ENCODE peak calls at places on chromosomes 2 and 18, in ten cellular contexts. One of them, this sample, is unnamed.

GRCh38 chr2:239621611-239622010 is 220.8 kb upstream of the HDAC4 start:
- DNase-seq in fibroblast of lung: no peak
- DNase-seq in mammary epithelial cell: no peak
- DNase-seq in neuronal stem cell: no peak
- DNase-seq in SK-N-MC: no peak
- DNase-seq in astrocyte: no peak
- DNase-seq in mesendoderm: no peak
- DNase-seq in Karpas-422: no peak
- DNase-seq in IMR-90: no peak
- DNase-seq in endodermal cell: peak; percentile 22
- DNase-seq in this sample: no peak

GRCh38 chr2:108613261-108614042 is 79.2 kb downstream of the LIMS1 start:
- DNase-seq in fibroblast of lung: no peak
- DNase-seq in mammary epithelial cell: no peak
- DNase-seq in neuronal stem cell: no peak
- DNase-seq in SK-N-MC: no peak
- DNase-seq in astrocyte: no peak
- DNase-seq in mesendoderm: no peak
- DNase-seq in Karpas-422: no peak
- DNase-seq in IMR-90: peak; percentile 47
- DNase-seq in endodermal cell: no peak
- DNase-seq in this sample: no peak

GRCh38 chr2:70214958-70215357 is 24.1 kb upstream of the C2orf42 start:
- DNase-seq in fibroblast of lung: peak; percentile 80
- DNase-seq in mammary epithelial cell: no peak
- DNase-seq in neuronal stem cell: no peak
- DNase-seq in SK-N-MC: no peak
- DNase-seq in astrocyte: peak; percentile 72
- DNase-seq in mesendoderm: no peak
- DNase-seq in Karpas-422: no peak
- DNase-seq in IMR-90: peak; percentile 96
- DNase-seq in endodermal cell: no peak
- DNase-seq in this sample: peak; percentile 75

GRCh38 chr2:196247114-196247978 is 76.0 kb upstream of the STK17B start:
- DNase-seq in fibroblast of lung: no peak
- DNase-seq in mammary epithelial cell: no peak
- DNase-seq in neuronal stem cell: no peak
- DNase-seq in SK-N-MC: no peak
- DNase-seq in astrocyte: no peak
- DNase-seq in mesendoderm: no peak
- DNase-seq in Karpas-422: no peak
- DNase-seq in IMR-90: no peak
- DNase-seq in endodermal cell: no peak
- DNase-seq in this sample: peak; percentile 63

GRCh38 chr2:26506279-26506678 is 28.4 kb upstream of the OTOF start:
- DNase-seq in fibroblast of lung: no peak
- DNase-seq in mammary epithelial cell: no peak
- DNase-seq in neuronal stem cell: no peak
- DNase-seq in SK-N-MC: no peak
- DNase-seq in astrocyte: no peak
- DNase-seq in mesendoderm: no peak
- DNase-seq in Karpas-422: no peak
- DNase-seq in IMR-90: no peak
- DNase-seq in endodermal cell: no peak
- DNase-seq in this sample: no peak

GRCh38 chr2:46503686-46504085 is 24.3 kb downstream of the TMEM247 start:
- DNase-seq in fibroblast of lung: no peak
- DNase-seq in mammary epithelial cell: no peak
- DNase-seq in neuronal stem cell: no peak
- DNase-seq in SK-N-MC: no peak
- DNase-seq in astrocyte: no peak
- DNase-seq in mesendoderm: no peak
- DNase-seq in Karpas-422: no peak
- DNase-seq in IMR-90: no peak
- DNase-seq in endodermal cell: no peak
- DNase-seq in this sample: no peak

GRCh38 chr2:64262068-64262467 is 117.8 kb upstream of the PELI1 start:
- DNase-seq in fibroblast of lung: no peak
- DNase-seq in mammary epithelial cell: no peak
- DNase-seq in neuronal stem cell: no peak
- DNase-seq in SK-N-MC: no peak
- DNase-seq in astrocyte: no peak
- DNase-seq in mesendoderm: no peak
- DNase-seq in Karpas-422: no peak
- DNase-seq in IMR-90: no peak
- DNase-seq in endodermal cell: peak; percentile 51
- DNase-seq in this sample: no peak

GRCh38 chr2:32810909-32811495 is 135.8 kb upstream of the LTBP1 start:
- DNase-seq in fibroblast of lung: peak; percentile 44
- DNase-seq in mammary epithelial cell: no peak
- DNase-seq in neuronal stem cell: no peak
- DNase-seq in SK-N-MC: no peak
- DNase-seq in astrocyte: peak; percentile 20
- DNase-seq in mesendoderm: no peak
- DNase-seq in Karpas-422: no peak
- DNase-seq in IMR-90: no peak
- DNase-seq in endodermal cell: no peak
- DNase-seq in this sample: no peak

GRCh38 chr2:47075361-47076125 is 79.6 kb downstream of the STPG4 start:
- DNase-seq in fibroblast of lung: no peak
- DNase-seq in mammary epithelial cell: no peak
- DNase-seq in neuronal stem cell: no peak
- DNase-seq in SK-N-MC: no peak
- DNase-seq in astrocyte: no peak
- DNase-seq in mesendoderm: peak; percentile 67
- DNase-seq in Karpas-422: no peak
- DNase-seq in IMR-90: peak; percentile 47
- DNase-seq in endodermal cell: no peak
- DNase-seq in this sample: no peak

GRCh38 chr2:229270551-229271410 is at the start of gene PID1:
- DNase-seq in fibroblast of lung: peak; percentile 71
- DNase-seq in mammary epithelial cell: peak; percentile 53
- DNase-seq in neuronal stem cell: peak; percentile 55
- DNase-seq in SK-N-MC: no peak
- DNase-seq in astrocyte: peak; percentile 65
- DNase-seq in mesendoderm: peak; percentile 51
- DNase-seq in Karpas-422: no peak
- DNase-seq in IMR-90: peak; percentile 5
- DNase-seq in endodermal cell: peak; percentile 76
- DNase-seq in this sample: peak; percentile 84

GRCh38 chr2:76867854-76868253 is 654.3 kb downstream of the LRRTM4 start:
- DNase-seq in fibroblast of lung: peak; percentile 52
- DNase-seq in mammary epithelial cell: peak; percentile 24
- DNase-seq in neuronal stem cell: no peak
- DNase-seq in SK-N-MC: peak; percentile 32
- DNase-seq in astrocyte: peak; percentile 39
- DNase-seq in mesendoderm: peak; percentile 41
- DNase-seq in Karpas-422: no peak
- DNase-seq in IMR-90: peak; percentile 76
- DNase-seq in endodermal cell: no peak
- DNase-seq in this sample: no peak
- H3K9ac ChIP-seq in fibroblast of lung: no peak overlapping the region
- H3K9ac ChIP-seq in mammary epithelial cell: no peak overlapping the region
- H3K9ac ChIP-seq in neuronal stem cell: no peak overlapping the region
- H3K9ac ChIP-seq in SK-N-MC: no peak overlapping the region
- H3K9ac ChIP-seq in astrocyte: no peak overlapping the region
- H3K9ac ChIP-seq in mesendoderm: no peak overlapping the region
- H3K9ac ChIP-seq in Karpas-422: no peak overlapping the region
- H3K9ac ChIP-seq in IMR-90: no peak overlapping the region
- H3K9ac ChIP-seq in endodermal cell: no peak overlapping the region
- H3K9ac ChIP-seq in this sample: no peak overlapping the region

GRCh38 chr18:58167073-58167472 is 123.0 kb downstream of the NEDD4L start:
- DNase-seq in fibroblast of lung: no peak
- DNase-seq in mammary epithelial cell: no peak
- DNase-seq in neuronal stem cell: no peak
- DNase-seq in SK-N-MC: no peak
- DNase-seq in astrocyte: no peak
- DNase-seq in mesendoderm: no peak
- DNase-seq in Karpas-422: no peak
- DNase-seq in IMR-90: no peak
- DNase-seq in endodermal cell: no peak
- DNase-seq in this sample: no peak

GRCh38 chr18:58166278-58166844 is 122.3 kb downstream of the NEDD4L start:
- DNase-seq in fibroblast of lung: no peak
- DNase-seq in mammary epithelial cell: no peak
- DNase-seq in neuronal stem cell: no peak
- DNase-seq in SK-N-MC: no peak
- DNase-seq in astrocyte: no peak
- DNase-seq in mesendoderm: no peak
- DNase-seq in Karpas-422: no peak
- DNase-seq in IMR-90: no peak
- DNase-seq in endodermal cell: no peak
- DNase-seq in this sample: no peak

GRCh38 chr18:58162127-58162526 is 118.1 kb downstream of the NEDD4L start:
- DNase-seq in fibroblast of lung: no peak
- DNase-seq in mammary epithelial cell: no peak
- DNase-seq in neuronal stem cell: no peak
- DNase-seq in SK-N-MC: no peak
- DNase-seq in astrocyte: no peak
- DNase-seq in mesendoderm: no peak
- DNase-seq in Karpas-422: no peak
- DNase-seq in IMR-90: no peak
- DNase-seq in endodermal cell: no peak
- DNase-seq in this sample: no peak

GRCh38 chr18:58161659-58162058 is 117.6 kb downstream of the NEDD4L start:
- DNase-seq in fibroblast of lung: peak; percentile 21
- DNase-seq in mammary epithelial cell: no peak
- DNase-seq in neuronal stem cell: no peak
- DNase-seq in SK-N-MC: no peak
- DNase-seq in astrocyte: peak; percentile 4
- DNase-seq in mesendoderm: peak; percentile 90
- DNase-seq in Karpas-422: no peak
- DNase-seq in IMR-90: no peak
- DNase-seq in endodermal cell: peak; percentile 75
- DNase-seq in this sample: no peak

GRCh38 chr18:58163004-58163590 is 119.1 kb downstream of the NEDD4L start:
- DNase-seq in fibroblast of lung: no peak
- DNase-seq in mammary epithelial cell: no peak
- DNase-seq in neuronal stem cell: no peak
- DNase-seq in SK-N-MC: no peak
- DNase-seq in astrocyte: no peak
- DNase-seq in mesendoderm: no peak
- DNase-seq in Karpas-422: no peak
- DNase-seq in IMR-90: no peak
- DNase-seq in endodermal cell: no peak
- DNase-seq in this sample: no peak
- H3K9ac ChIP-seq in fibroblast of lung: no peak overlapping the region
- H3K9ac ChIP-seq in mammary epithelial cell: no peak overlapping the region
- H3K9ac ChIP-seq in neuronal stem cell: no peak overlapping the region
- H3K9ac ChIP-seq in SK-N-MC: no peak overlapping the region
- H3K9ac ChIP-seq in astrocyte: no peak overlapping the region
- H3K9ac ChIP-seq in mesendoderm: no peak overlapping the region
- H3K9ac ChIP-seq in Karpas-422: no peak overlapping the region
- H3K9ac ChIP-seq in IMR-90: no peak overlapping the region
- H3K9ac ChIP-seq in endodermal cell: no peak overlapping the region
- H3K9ac ChIP-seq in this sample: no peak overlapping the region

GRCh38 chr2:60365556-60365955 is 187.9 kb downstream of the BCL11A start:
- DNase-seq in fibroblast of lung: peak; percentile 11
- DNase-seq in mammary epithelial cell: no peak
- DNase-seq in neuronal stem cell: no peak
- DNase-seq in SK-N-MC: no peak
- DNase-seq in astrocyte: peak; percentile 1
- DNase-seq in mesendoderm: peak; percentile 90
- DNase-seq in Karpas-422: no peak
- DNase-seq in IMR-90: no peak
- DNase-seq in endodermal cell: peak; percentile 46
- DNase-seq in this sample: peak; percentile 34

GRCh38 chr2:60368437-60368836 is 185.0 kb downstream of the BCL11A start:
- DNase-seq in fibroblast of lung: no peak
- DNase-seq in mammary epithelial cell: no peak
- DNase-seq in neuronal stem cell: no peak
- DNase-seq in SK-N-MC: no peak
- DNase-seq in astrocyte: no peak
- DNase-seq in mesendoderm: no peak
- DNase-seq in Karpas-422: no peak
- DNase-seq in IMR-90: no peak
- DNase-seq in endodermal cell: peak; percentile 7
- DNase-seq in this sample: no peak

GRCh38 chr2:60361498-60361897 is 192.0 kb downstream of the BCL11A start:
- DNase-seq in fibroblast of lung: no peak
- DNase-seq in mammary epithelial cell: no peak
- DNase-seq in neuronal stem cell: no peak
- DNase-seq in SK-N-MC: no peak
- DNase-seq in astrocyte: no peak
- DNase-seq in mesendoderm: no peak
- DNase-seq in Karpas-422: no peak
- DNase-seq in IMR-90: no peak
- DNase-seq in endodermal cell: no peak
- DNase-seq in this sample: peak; percentile 7

GRCh38 chr2:60364441-60364840 is 189.0 kb downstream of the BCL11A start:
- DNase-seq in fibroblast of lung: no peak
- DNase-seq in mammary epithelial cell: no peak
- DNase-seq in neuronal stem cell: no peak
- DNase-seq in SK-N-MC: no peak
- DNase-seq in astrocyte: no peak
- DNase-seq in mesendoderm: no peak
- DNase-seq in Karpas-422: no peak
- DNase-seq in IMR-90: no peak
- DNase-seq in endodermal cell: peak; percentile 37
- DNase-seq in this sample: no peak

DNA sequence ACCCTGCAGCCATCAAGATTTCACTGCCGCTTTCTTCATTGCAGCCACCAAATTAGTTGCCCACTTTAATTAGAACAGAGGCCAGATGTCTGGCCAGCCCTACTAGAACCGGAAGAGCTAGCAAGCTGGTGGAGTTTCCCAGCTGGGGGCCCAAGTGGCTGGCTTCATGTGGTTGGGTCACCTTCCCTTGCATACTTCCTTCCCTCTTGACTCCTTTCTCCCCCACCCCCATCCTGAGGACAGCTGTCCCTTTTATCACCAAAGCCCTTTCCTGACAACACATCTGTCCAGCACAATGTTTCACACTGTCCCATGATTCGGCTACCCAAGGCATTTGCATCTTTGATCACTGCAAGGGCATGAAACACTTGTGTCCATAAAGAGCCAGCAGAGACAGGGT is 187.3 kb downstream of the BCL11A start:
- DNase-seq in fibroblast of lung: no peak
- DNase-seq in mammary epithelial cell: no peak
- DNase-seq in neuronal stem cell: no peak
- DNase-seq in SK-N-MC: no peak
- DNase-seq in astrocyte: no peak
- DNase-seq in mesendoderm: peak; percentile 58
- DNase-seq in Karpas-422: no peak
- DNase-seq in IMR-90: no peak
- DNase-seq in endodermal cell: peak; percentile 55
- DNase-seq in this sample: no peak
- H3K9ac ChIP-seq in fibroblast of lung: no peak overlapping the region
- H3K9ac ChIP-seq in mammary epithelial cell: no peak overlapping the region
- H3K9ac ChIP-seq in neuronal stem cell: no peak overlapping the region
- H3K9ac ChIP-seq in SK-N-MC: no peak overlapping the region
- H3K9ac ChIP-seq in astrocyte: no peak overlapping the region
- H3K9ac ChIP-seq in mesendoderm: no peak overlapping the region
- H3K9ac ChIP-seq in Karpas-422: no peak overlapping the region
- H3K9ac ChIP-seq in IMR-90: no peak overlapping the region
- H3K9ac ChIP-seq in endodermal cell: no peak overlapping the region
- H3K9ac ChIP-seq in this sample: no peak overlapping the region

DNA sequence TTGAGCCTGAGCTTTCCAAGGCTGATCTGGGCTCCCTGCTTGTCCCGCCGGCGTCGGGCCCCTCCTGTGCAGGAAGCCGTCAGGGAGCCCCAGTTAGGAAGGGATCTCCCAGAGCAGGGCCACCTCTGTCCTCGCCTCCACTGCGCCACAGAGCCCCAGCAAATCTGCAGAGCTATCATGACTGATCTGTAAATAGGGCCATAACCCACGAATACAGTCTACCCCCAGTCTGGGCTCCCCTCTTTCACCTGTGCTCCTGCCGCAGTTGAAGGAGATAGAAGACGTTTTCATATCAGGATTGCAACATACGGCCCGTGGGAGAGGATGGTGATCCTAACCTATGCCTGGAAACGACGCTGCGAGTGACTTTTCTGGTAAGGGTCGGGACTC is 138.7 kb downstream of the PTGR3 start:
- DNase-seq in fibroblast of lung: no peak
- DNase-seq in mammary epithelial cell: no peak
- DNase-seq in neuronal stem cell: no peak
- DNase-seq in SK-N-MC: no peak
- DNase-seq in astrocyte: no peak
- DNase-seq in mesendoderm: no peak
- DNase-seq in Karpas-422: no peak
- DNase-seq in IMR-90: no peak
- DNase-seq in endodermal cell: peak; percentile 33
- DNase-seq in this sample: no peak
- H3K9ac ChIP-seq in fibroblast of lung: no peak overlapping the region
- H3K9ac ChIP-seq in mammary epithelial cell: no peak overlapping the region
- H3K9ac ChIP-seq in neuronal stem cell: no peak overlapping the region
- H3K9ac ChIP-seq in SK-N-MC: no peak overlapping the region
- H3K9ac ChIP-seq in astrocyte: peak overlapping the region; percentile 64
- H3K9ac ChIP-seq in mesendoderm: no peak overlapping the region
- H3K9ac ChIP-seq in Karpas-422: peak overlapping the region; percentile 47
- H3K9ac ChIP-seq in IMR-90: no peak overlapping the region
- H3K9ac ChIP-seq in endodermal cell: no peak overlapping the region
- H3K9ac ChIP-seq in this sample: no peak overlapping the region

This sample was measured in adipocyte.